ENCODE peak calls at places on chromosomes 7 and 10, in four cellular contexts. K is prostate gland, H is IMR-90, G is spleen. P is an unnamed sample.

GRCh38 chr10:120314426-120314825 is 142.6 kb upstream of the PLPP4 start:
- DNase-seq in H (no peak), G (no peak), K (no peak), P (no peak)

GRCh38 chr7:96407427-96407826 is 85.5 kb upstream of the SLC25A13 start:
- DNase-seq in G (no peak), K (no peak), H (peak; percentile 81), P (no peak)

GRCh38 chr7:120337308-120337907 is 64.4 kb downstream of the KCND2 start:
- DNase-seq in G (no peak), H (peak; percentile 0), K (no peak), P (no peak)

GRCh38 chr7:74082770-74083116 is 861 bp upstream of the LIMK1 start:
- DNase-seq in G (no peak), K (no peak), H (no peak), P (no peak)

GRCh38 chr7:101733713-101734475 is 83.5 kb upstream of the CUX1 start:
- DNase-seq in K (no peak), H (peak; percentile 47), G (peak; percentile 80), P (no peak)

GRCh38 chr7:112079122-112079521 is 127.1 kb downstream of the DOCK4 start:
- DNase-seq in K (no peak), H (no peak), G (no peak), P (no peak)

GRCh38 chr10:132107211-132107946 is 41.6 kb downstream of the JAKMIP3 start:
- DNase-seq in H (no peak), G (peak; percentile 52), K (no peak), P (peak; percentile 82)

GRCh38 chr10:124225468-124226270 is 132.3 kb upstream of the CHST15 start:
- DNase-seq in G (no peak), K (no peak), H (no peak), P (no peak)

GRCh38 chr7:24456526-24457214 is 116.6 kb upstream of the PALS2 start:
- DNase-seq in G (no peak), K (no peak), H (no peak), P (no peak)

GRCh38 chr7:99389772-99390171 is 15.2 kb downstream of the ARPC1B start:
- DNase-seq in G (no peak), K (no peak), H (no peak), P (no peak)

GRCh38 chr10:99370993-99371392 is 41.8 kb downstream of the CNNM1 start:
- DNase-seq in G (no peak), K (no peak), H (peak; percentile 23), P (no peak)

GRCh38 chr7:51150193-51150592 is 166.4 kb downstream of the COBL start:
- DNase-seq in H (no peak), K (no peak), G (no peak), P (no peak)

GRCh38 chr10:51386248-51386885 is 312.1 kb downstream of the PRKG1 start:
- DNase-seq in H (peak; percentile 36), G (no peak), K (no peak), P (no peak)

GRCh38 chr10:35890970-35891330 is 248.9 kb upstream of the FZD8 start:
- DNase-seq in G (no peak), H (no peak), K (no peak), P (no peak)

GRCh38 chr10:35888400-35888799 is 246.3 kb upstream of the FZD8 start:
- DNase-seq in H (no peak), G (no peak), K (no peak), P (no peak)

GRCh38 chr10:35890061-35890969 is 248.2 kb upstream of the FZD8 start:
- DNase-seq in K (no peak), G (no peak), H (peak; percentile 52), P (no peak)

GRCh38 chr10:35887686-35888085 is 245.6 kb upstream of the FZD8 start:
- DNase-seq in K (no peak), G (no peak), H (no peak), P (no peak)

DNA sequence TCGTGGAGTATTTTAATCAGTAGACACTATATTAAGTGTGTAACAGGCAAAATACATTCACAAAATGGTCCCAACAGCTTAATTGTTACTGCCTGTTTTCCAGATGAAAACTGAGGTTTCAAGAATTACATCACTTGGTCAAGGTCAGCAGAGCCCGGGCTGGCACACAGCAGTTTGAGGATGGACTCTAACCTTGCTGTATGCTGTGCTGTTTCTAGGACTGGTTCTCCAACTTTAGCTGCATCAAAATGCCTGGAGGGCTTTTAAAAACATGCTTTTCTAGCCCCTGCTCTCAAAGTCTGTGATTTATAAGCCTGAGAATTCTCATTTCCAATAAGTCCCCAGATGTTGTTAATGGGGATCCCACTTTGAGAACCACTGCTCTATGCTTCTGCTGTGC is 247.1 kb upstream of the FZD8 start:
- DNase-seq in G (no peak), K (no peak), H (no peak), P (no peak)
- TF ChIP-seq POLR2A in G (no peak), K (no peak), H (no peak), P (no peak)

GRCh38 chr7:138978541-138979184 is 2.5 kb downstream of the KIAA1549 start:
- DNase-seq in K (no peak), G (no peak), H (no peak), P (peak; percentile 60)
- H3K4me3 ChIP-seq in K (no peak overlapping the region), G (no peak overlapping the region), H (no peak overlapping the region), P (no peak overlapping the region)

DNA sequence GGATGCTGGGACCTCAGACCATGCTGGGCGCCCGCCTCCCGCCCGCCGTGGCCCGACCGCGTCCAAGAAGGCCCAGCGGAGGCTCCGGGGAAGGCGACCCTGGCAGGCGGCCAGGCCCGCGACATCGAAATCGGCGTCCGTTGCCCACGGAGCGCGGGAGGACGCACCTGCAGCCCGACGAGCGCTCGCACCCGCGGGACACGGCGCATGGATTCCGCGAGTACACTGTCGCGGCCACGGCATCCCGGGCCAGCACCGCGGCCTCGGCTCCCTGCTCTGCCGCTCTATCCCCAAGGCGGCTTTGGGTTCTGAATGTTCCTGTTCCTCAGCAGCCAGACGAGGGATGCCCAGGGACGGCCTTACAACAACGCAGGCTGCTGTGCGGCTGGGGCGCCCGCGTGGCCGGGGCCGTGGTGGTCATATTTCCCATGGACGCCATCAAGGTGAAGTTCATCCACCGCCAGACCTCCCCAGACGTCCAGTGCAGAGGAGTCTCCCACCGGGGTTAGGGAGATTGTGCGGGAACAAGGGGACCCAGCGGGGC is 67.5 kb upstream of the ZNF722 start:
- DNase-seq in K (no peak), G (peak; percentile 68), H (no peak), P (no peak)
- TF ChIP-seq POLR2A in K (no peak), G (no peak), H (no peak), P (no peak)

GRCh38 chr10:71396084-71396713 is 521 bp upstream of the CDH23 start:
- DNase-seq in H (no peak), K (peak; percentile 52), G (peak; percentile 83), P (peak; percentile 85)

GRCh38 chr10:71397340-71398212 is 856 bp downstream of the CDH23 start:
- DNase-seq in K (no peak), G (peak; percentile 74), H (no peak), P (peak; percentile 85)

GRCh38 chr10:71394926-71395562 is 1.7 kb upstream of the CDH23 start:
- DNase-seq in K (no peak), G (no peak), H (no peak), P (no peak)

GRCh38 chr10:71395621-71396020 is 1.1 kb upstream of the CDH23 start:
- DNase-seq in G (no peak), K (no peak), H (no peak), P (peak; percentile 71)

DNA sequence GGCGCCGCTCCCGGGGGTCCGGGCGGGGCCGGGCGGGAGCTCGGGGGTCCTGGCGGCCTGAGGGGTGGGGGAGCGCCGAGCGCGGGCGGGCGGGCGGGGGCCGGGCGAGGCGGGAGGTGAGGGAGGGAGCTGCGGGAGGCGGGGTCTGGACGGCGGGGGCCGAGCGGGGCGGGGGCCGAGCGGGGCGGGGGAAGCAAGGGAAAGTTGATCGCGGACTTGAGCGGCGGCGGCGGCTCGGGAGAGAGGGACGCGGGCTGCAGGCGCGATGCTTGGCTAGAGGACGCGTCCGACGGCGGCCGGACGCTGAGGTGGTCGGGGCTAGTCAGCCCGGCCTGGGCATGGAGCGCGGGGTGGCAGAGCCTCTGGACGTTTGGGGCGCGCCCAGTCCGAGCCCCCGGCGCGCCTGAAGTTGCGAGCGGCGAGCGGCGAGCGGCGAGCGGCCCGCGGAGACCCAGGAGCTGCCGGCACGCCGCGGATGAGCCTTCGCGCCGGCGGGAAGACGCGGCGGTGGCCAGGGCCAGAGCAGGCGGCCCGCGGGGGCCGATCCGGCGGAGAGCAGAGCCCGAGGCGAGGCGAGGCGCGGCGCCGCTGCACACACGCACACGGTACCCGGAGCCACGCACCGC is at the start of gene CDH23:
- DNase-seq in K (peak; percentile 31), H (no peak), G (no peak), P (peak; percentile 88)
- H3K4me3 ChIP-seq in K (peak within 1 kb of the TSS; percentile 53), H (no peak within 1 kb of the TSS), G (peak within 1 kb of the TSS; percentile 37), P (no peak within 1 kb of the TSS)

GRCh38 chr7:105010538-105011523 is 3.2 kb upstream of the KMT2E start:
- DNase-seq in H (peak; percentile 29), G (no peak), K (no peak), P (no peak)

GRCh38 chr7:105012503-105013282 is 1.3 kb upstream of the KMT2E start:
- DNase-seq in H (peak; percentile 97), G (peak; percentile 100), K (peak; percentile 99), P (peak; percentile 99)

GRCh38 chr7:105013283-105013817 is 655 bp upstream of the KMT2E start:
- DNase-seq in K (peak; percentile 90), G (peak; percentile 99), H (peak; percentile 93), P (peak; percentile 95)

GRCh38 chr7:105009667-105010537 is 4.1 kb upstream of the KMT2E start:
- DNase-seq in K (no peak), H (no peak), G (no peak), P (no peak)

DNA sequence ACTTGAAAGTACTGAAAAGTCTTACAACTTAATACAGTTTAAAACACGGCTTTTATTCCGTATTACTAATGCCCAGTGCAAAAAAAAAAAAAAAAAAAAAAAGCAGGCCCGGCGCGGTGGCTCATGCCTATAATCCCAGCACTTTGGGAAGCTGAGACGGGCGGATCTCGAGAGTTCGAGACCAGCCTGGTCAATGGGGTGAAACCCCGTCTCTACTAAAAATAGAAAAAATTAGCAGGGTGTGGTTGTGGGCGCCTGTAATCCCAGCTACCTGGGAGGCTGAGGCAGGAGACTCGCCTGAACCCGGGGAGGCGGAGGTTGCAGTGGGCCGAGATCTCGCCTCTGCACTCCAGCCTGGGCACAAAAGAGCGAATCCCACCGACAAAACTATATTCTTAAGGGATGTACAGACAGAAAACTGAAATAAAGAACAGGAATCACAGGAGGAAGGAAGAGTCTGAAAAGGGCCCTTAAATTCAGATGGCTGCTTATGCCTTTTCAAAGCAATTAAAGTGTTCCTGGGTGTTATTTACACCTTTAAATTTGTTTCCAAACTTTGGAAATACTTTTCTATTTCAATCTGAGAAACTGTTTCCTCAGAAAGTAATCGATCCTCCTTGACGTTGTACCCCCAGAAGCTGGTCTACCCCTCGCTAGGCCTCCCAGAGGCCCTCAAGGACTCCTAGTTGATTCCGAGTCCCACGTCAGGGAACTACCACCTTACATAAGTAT is 2.1 kb upstream of the KMT2E start:
- DNase-seq in H (no peak), K (no peak), G (no peak), P (peak; percentile 86)
- TF ChIP-seq POLR2A in H (no peak), K (no peak), G (peak; percentile 22), P (no peak)

GRCh38 chr10:14225374-14225773 is 105.3 kb downstream of the FRMD4A start:
- DNase-seq in K (no peak), H (no peak), G (no peak), P (no peak)
- H3K4me3 ChIP-seq in K (no peak overlapping the region), H (no peak overlapping the region), G (no peak overlapping the region), P (no peak overlapping the region)

GRCh38 chr7:128862571-128863432 is at the start of gene ATP6V1F:
- DNase-seq in H (peak; percentile 96), K (peak; percentile 96), G (peak; percentile 99), P (peak; percentile 100)
- TF ChIP-seq POLR2A in H (peak; percentile 66), K (peak; percentile 87), G (no peak), P (peak; percentile 69)